ENCODE peak calls at places on chromosomes 4 and X, in seven cellular contexts. A is pancreas, C is MM.1S, I is neural progenitor cell, O is astrocyte, B is AG10803, Y is PC-3. T is an unnamed sample.

GRCh38 chr4:119014658-119015057 is 121.0 kb upstream of the MYOZ2 start:
- DNase-seq in A (no peak), C (no peak), I (no peak), O (no peak), B (no peak), Y (no peak), T (no peak)

GRCh38 chr4:67714248-67714583 is 13.3 kb upstream of the UBA6 start:
- DNase-seq in A (no peak), C (no peak), I (no peak), O (no peak), B (no peak), Y (no peak), T (no peak)

GRCh38 chr4:19961092-19961491 is 290.6 kb upstream of the SLIT2 start:
- DNase-seq in A (no peak), C (no peak), I (no peak), O (peak), B (peak), Y (no peak), T (peak)

GRCh38 chr4:6489962-6490361 is 17.5 kb upstream of the PPP2R2C start:
- DNase-seq in A (no peak), C (no peak), I (no peak), O (no peak), B (no peak), Y (no peak), T (no peak)

GRCh38 chrX:30615229-30615628 is 37.7 kb upstream of the TASL start:
- DNase-seq in A (no peak), C (no peak), I (no peak), O (peak), B (no peak), Y (peak), T (peak)

GRCh38 chrX:9846631-9847030 is 60.4 kb downstream of the SHROOM2 start:
- DNase-seq in A (no peak), C (no peak), I (no peak), O (peak), B (no peak), Y (no peak), T (no peak)

GRCh38 chrX:23246001-23246400 is 88.6 kb upstream of the PTCHD1 start:
- DNase-seq in A (no peak), C (no peak), I (no peak), O (peak), B (no peak), Y (peak), T (no peak)

GRCh38 chr4:8010618-8011017 is 71.0 kb upstream of the AFAP1 start:
- DNase-seq in A (peak), C (no peak), I (peak), O (peak), B (peak), Y (no peak), T (no peak)

GRCh38 chrX:41300758-41301437 is 33.1 kb upstream of the DDX3X start:
- DNase-seq in A (no peak), C (no peak), I (no peak), O (peak), B (peak), Y (peak), T (peak)

GRCh38 chr4:154417358-154417673 is 74.3 kb downstream of the DCHS2 start:
- DNase-seq in A (no peak), C (no peak), I (no peak), O (no peak), B (no peak), Y (no peak), T (no peak)

GRCh38 chr4:123327346-123327745 is 69.2 kb upstream of the SPRY1 start:
- DNase-seq in A (no peak), C (no peak), I (peak), O (peak), B (no peak), Y (no peak), T (no peak)

GRCh38 chrX:106404512-106404911 is 207.3 kb upstream of the RADX start:
- DNase-seq in A (no peak), C (no peak), I (no peak), O (no peak), B (no peak), Y (peak), T (no peak)

DNA sequence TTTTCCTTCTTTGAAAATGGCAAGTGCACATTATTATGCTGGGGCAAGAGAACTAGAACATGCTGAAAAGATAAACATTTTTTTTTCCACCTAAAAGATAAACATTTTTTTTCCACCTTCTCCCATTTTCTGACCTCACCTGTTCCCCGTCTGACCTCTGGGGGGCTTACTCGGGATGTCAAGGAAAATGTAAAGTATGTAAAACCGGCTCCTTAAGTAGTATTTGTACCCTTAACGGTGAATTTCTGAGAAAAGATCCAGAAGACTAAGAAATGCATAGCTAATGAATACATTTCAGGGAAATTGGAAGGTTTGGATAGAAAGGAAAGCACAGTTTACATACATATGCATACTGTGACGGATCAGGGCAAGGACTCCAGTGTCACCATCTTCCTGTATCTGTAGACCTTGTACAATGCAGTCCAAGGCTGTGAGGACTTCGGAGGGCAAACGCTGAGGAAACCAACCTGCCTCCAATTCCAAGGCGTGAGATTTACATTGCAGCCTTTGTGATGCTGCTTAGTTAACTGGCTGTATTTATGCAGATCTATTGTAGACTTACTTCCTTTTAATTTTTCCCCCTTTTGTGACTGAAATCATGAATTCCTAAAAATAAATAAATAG is 2185.9 kb upstream of the TENM3 start:
- DNase-seq in A (no peak), C (peak), I (peak), O (no peak), B (no peak), Y (no peak), T (no peak)
- H3K4me3 ChIP-seq in A (no peak), C (peak), I (peak), O (peak), B (no peak), Y (no peak), T (no peak)

DNA sequence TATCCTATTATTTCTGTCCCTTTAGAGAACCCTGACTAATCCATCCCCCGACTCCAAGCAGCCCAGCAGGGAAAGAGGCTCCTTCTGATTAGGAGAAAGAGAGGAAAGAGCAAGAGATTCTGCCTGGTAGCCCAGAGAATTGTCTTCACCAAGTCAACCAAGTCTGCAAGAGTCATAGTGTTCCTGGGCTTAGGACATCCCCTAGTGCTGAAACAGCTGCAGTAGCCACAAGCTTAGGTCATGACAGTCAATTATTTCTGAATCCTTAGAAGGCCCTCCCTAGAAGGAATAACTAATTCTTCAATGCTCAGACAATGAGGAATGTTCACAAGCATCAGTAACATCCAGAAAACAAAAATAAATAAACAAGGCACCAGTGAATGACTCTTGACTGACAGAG is 480.3 kb upstream of the GRIA3 start:
- DNase-seq in A (no peak), C (no peak), I (peak), O (peak), B (peak), Y (no peak), T (peak)
- TF ChIP-seq CTCF in A (no peak), C (no peak), I (peak), O (peak), B (peak), Y (no peak), T (peak)

GRCh38 chrX:102712967-102713677 is 874 bp downstream of the GPRASP2 start:
- DNase-seq in A (peak), C (no peak), I (peak), O (peak), B (peak), Y (peak), T (peak)

GRCh38 chrX:102714994-102715393 is 2.7 kb downstream of the GPRASP2 start:
- DNase-seq in A (no peak), C (no peak), I (no peak), O (no peak), B (peak), Y (no peak), T (peak)

GRCh38 chrX:102711872-102712215 is 404 bp upstream of the GPRASP2 start:
- DNase-seq in A (no peak), C (no peak), I (no peak), O (no peak), B (no peak), Y (no peak), T (no peak)

GRCh38 chrX:102708900-102709299 is 3.3 kb upstream of the GPRASP2 start:
- DNase-seq in A (no peak), C (no peak), I (no peak), O (no peak), B (no peak), Y (no peak), T (no peak)

GRCh38 chrX:102712216-102712966 is at the start of gene GPRASP2:
- DNase-seq in A (peak), C (no peak), I (peak), O (peak), B (peak), Y (peak), T (peak)
- H3K4me3 ChIP-seq in A (peak), C (no peak), I (peak), O (peak), B (peak), Y (peak), T (peak)

GRCh38 chr4:44725861-44726820 is at the start of gene GNPDA2:
- DNase-seq in A (peak), C (peak), I (peak), O (peak), B (peak), Y (peak), T (peak)
- TF ChIP-seq CTCF in A (no peak), C (peak), I (no peak), O (no peak), B (peak), Y (peak), T (no peak)

GRCh38 chr4:15907430-15907829 is 31.1 kb downstream of the FGFBP1 start:
- DNase-seq in A (no peak), C (no peak), I (no peak), O (no peak), B (peak), Y (no peak), T (no peak)

GRCh38 chr4:15901996-15902395 is 36.5 kb downstream of the FGFBP1 start:
- DNase-seq in A (no peak), C (no peak), I (no peak), O (no peak), B (no peak), Y (no peak), T (no peak)

GRCh38 chr4:15902741-15903140 is 35.8 kb downstream of the FGFBP1 start:
- DNase-seq in A (no peak), C (no peak), I (no peak), O (no peak), B (no peak), Y (no peak), T (no peak)

GRCh38 chr4:15910150-15910945 is 28.2 kb downstream of the FGFBP1 start:
- DNase-seq in A (no peak), C (no peak), I (no peak), O (no peak), B (no peak), Y (no peak), T (no peak)

GRCh38 chr4:15906024-15906443 is 32.5 kb downstream of the FGFBP1 start:
- DNase-seq in A (peak), C (no peak), I (peak), O (peak), B (no peak), Y (peak), T (no peak)
- H3K4me3 ChIP-seq in A (no peak), C (no peak), I (peak), O (no peak), B (no peak), Y (peak), T (no peak)

DNA sequence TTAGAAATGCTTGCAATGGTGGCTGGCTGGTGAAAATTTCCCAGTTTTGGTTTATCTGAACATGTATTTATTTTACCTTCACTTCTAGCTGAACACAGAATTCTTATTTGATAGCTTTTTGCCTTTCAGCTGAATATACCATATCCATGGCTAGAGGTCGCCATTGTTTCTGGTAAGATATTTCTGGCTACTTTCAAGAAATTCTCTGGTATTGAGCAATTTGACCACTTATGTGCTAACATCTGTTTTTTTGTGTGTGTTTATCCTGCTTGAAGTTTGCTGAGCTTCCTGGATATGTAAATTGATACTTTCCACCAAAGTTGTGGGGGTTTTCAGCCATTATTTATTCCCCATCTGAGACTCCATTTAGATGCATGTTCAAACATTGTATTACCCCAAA is 75.4 kb downstream of the FBXW7 start:
- DNase-seq in A (no peak), C (peak), I (no peak), O (peak), B (peak), Y (peak), T (peak)
- TF ChIP-seq CTCF in A (no peak), C (peak), I (no peak), O (peak), B (peak), Y (peak), T (peak)

GRCh38 chr4:95547708-95548471 is 883 bp downstream of the UNC5C start:
- DNase-seq in A (no peak), C (no peak), I (peak), O (peak), B (peak), Y (peak), T (no peak)

GRCh38 chr4:95551653-95552052 is 2.9 kb upstream of the UNC5C start:
- DNase-seq in A (no peak), C (no peak), I (no peak), O (no peak), B (no peak), Y (no peak), T (no peak)

GRCh38 chr4:95548738-95549245 is at the start of gene UNC5C:
- DNase-seq in A (peak), C (no peak), I (peak), O (peak), B (peak), Y (no peak), T (no peak)

GRCh38 chr4:95550566-95550965 is 1.8 kb upstream of the UNC5C start:
- DNase-seq in A (no peak), C (no peak), I (no peak), O (no peak), B (no peak), Y (no peak), T (no peak)

GRCh38 chr4:95549246-95550138 is 719 bp upstream of the UNC5C start:
- DNase-seq in A (peak), C (no peak), I (peak), O (peak), B (peak), Y (no peak), T (no peak)
- H3K4me3 ChIP-seq in A (peak), C (no peak), I (peak), O (peak), B (peak), Y (peak), T (peak)